ENCODE peak calls at places on chromosome 16, in four cellular contexts. Z, A, K and U are unnamed samples.

GRCh38 chr16:56576585-56577299 is 11.9 kb downstream of the MT4 start:
- DNase-seq in A (peak), K (peak), Z (peak), U (peak)

GRCh38 chr16:12753203-12754023 is 50.3 kb downstream of the CPPED1 start:
- DNase-seq in A (no peak), K (no peak), Z (no peak), U (no peak)

GRCh38 chr16:265002-265529 is 10.7 kb downstream of the RGS11 start:
- DNase-seq in K (no peak), Z (no peak), A (no peak), U (no peak)

GRCh38 chr16:21626659-21627277 is 25.6 kb downstream of the IGSF6 start:
- DNase-seq in A (peak), Z (no peak), K (peak), U (peak)

GRCh38 chr16:3458852-3459361 is 15.4 kb downstream of the NAA60 start:
- DNase-seq in A (no peak), Z (peak), K (no peak), U (no peak)

GRCh38 chr16:3101018-3101840 is 2.1 kb upstream of the ZSCAN10 start:
- DNase-seq in Z (peak), K (no peak), A (no peak), U (no peak)

GRCh38 chr16:55732496-55732895 is 76.7 kb downstream of the SLC6A2 start:
- DNase-seq in A (no peak), Z (no peak), K (no peak), U (no peak)

GRCh38 chr16:57257455-57258070 is 12.5 kb downstream of the ARL2BP start:
- DNase-seq in Z (no peak), A (no peak), K (no peak), U (no peak)

GRCh38 chr16:57998484-57998883 is 2.0 kb downstream of the ZNF319 start:
- DNase-seq in K (no peak), A (no peak), Z (no peak), U (no peak)

GRCh38 chr16:724188-725040 is 1.8 kb downstream of the CCDC78 start:
- DNase-seq in Z (no peak), K (no peak), A (no peak), U (no peak)

GRCh38 chr16:86740817-86741799 is 162.8 kb downstream of the FOXL1 start:
- DNase-seq in A (no peak), Z (no peak), K (peak), U (peak)

GRCh38 chr16:81483970-81484595 is 39.5 kb downstream of the CMIP start:
- DNase-seq in K (no peak), A (no peak), Z (no peak), U (no peak)

GRCh38 chr16:20867585-20867984 is 32.6 kb downstream of the DCUN1D3 start:
- DNase-seq in Z (no peak), K (no peak), A (no peak), U (no peak)

GRCh38 chr16:79580465-79581200 is 19.9 kb downstream of the MAF start:
- DNase-seq in Z (no peak), K (no peak), A (no peak), U (no peak)

GRCh38 chr16:53078765-53079484 is 24.1 kb downstream of the CHD9 start:
- DNase-seq in K (no peak), A (no peak), Z (no peak), U (no peak)

GRCh38 chr16:4661661-4662060 is 31.7 kb upstream of the NUDT16L1 start:
- DNase-seq in A (no peak), Z (no peak), K (no peak), U (no peak)

GRCh38 chr16:57013268-57013667 is 23.9 kb downstream of the NLRC5 start:
- DNase-seq in Z (no peak), K (no peak), A (peak), U (no peak)

GRCh38 chr16:49632111-49632797 is 223.7 kb downstream of the ZNF423 start:
- DNase-seq in K (no peak), A (no peak), Z (no peak), U (no peak)

GRCh38 chr16:679808-680624 is at the start of gene STUB1:
- DNase-seq in A (no peak), Z (peak), K (peak), U (no peak)

GRCh38 chr16:47142469-47143328 is 1.0 kb downstream of the NETO2 start:
- DNase-seq in A (no peak), Z (peak), K (no peak), U (no peak)

GRCh38 chr16:15538484-15538883 is 104.1 kb downstream of the BMERB1 start:
- DNase-seq in Z (no peak), K (no peak), A (no peak), U (no peak)

GRCh38 chr16:15542261-15542660 is 100.7 kb downstream of the MARF1 start:
- DNase-seq in A (no peak), Z (no peak), K (no peak), U (no peak)

GRCh38 chr16:15535772-15536171 is 101.4 kb downstream of the BMERB1 start:
- DNase-seq in K (no peak), A (no peak), Z (no peak), U (no peak)

GRCh38 chr16:15536813-15537212 is 102.4 kb downstream of the BMERB1 start:
- DNase-seq in A (no peak), Z (no peak), K (no peak), U (no peak)

DNA sequence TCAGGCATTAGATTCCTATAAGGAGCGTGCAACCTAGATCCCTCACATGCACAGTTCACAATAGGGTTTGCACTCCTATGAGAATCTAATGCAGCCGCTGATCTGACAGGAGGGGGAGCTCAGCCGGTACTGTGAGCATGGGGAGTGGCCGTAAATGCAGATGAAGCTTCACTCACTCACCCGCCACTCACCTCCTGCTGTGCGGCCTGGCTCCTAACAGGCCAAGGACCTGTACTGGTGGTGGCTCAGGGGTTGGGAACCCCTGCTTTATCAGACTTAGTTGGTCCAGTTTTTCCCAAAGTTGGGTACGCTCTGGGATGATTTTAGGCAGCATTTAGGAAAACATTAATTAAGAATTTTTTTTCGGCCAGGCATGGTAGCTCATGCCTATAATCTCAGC is 103.8 kb downstream of the MARF1 start:
- DNase-seq in A (no peak), Z (no peak), K (no peak), U (no peak)
- TF ChIP-seq CTCF in A (no peak), Z (no peak), K (no peak), U (no peak)

GRCh38 chr16:73054131-73054496 is 6.2 kb upstream of the ZFHX3 start:
- DNase-seq in Z (no peak), A (no peak), K (no peak), U (no peak)
- H3K4me3 ChIP-seq in Z (no peak), A (no peak), K (peak), U (no peak)

GRCh38 chr16:83911290-83911689 is 12.4 kb downstream of the MLYCD start:
- DNase-seq in A (no peak), K (no peak), Z (no peak), U (no peak)
- TF ChIP-seq CTCF in A (no peak), K (no peak), Z (no peak), U (no peak)

GRCh38 chr16:67396159-67396774 is 3.0 kb upstream of the TPPP3 start:
- DNase-seq in K (peak), A (no peak), Z (peak), U (peak)

GRCh38 chr16:67397812-67398545 is 4.7 kb upstream of the TPPP3 start:
- DNase-seq in A (no peak), K (no peak), Z (no peak), U (no peak)

GRCh38 chr16:67396775-67397450 is 3.6 kb upstream of the TPPP3 start:
- DNase-seq in A (no peak), Z (no peak), K (no peak), U (no peak)

GRCh38 chr16:67398546-67399217 is 5.4 kb upstream of the TPPP3 start:
- DNase-seq in A (no peak), Z (no peak), K (no peak), U (no peak)

GRCh38 chr16:67397451-67397801 is 4.1 kb upstream of the TPPP3 start:
- DNase-seq in K (no peak), Z (no peak), A (no peak), U (no peak)
- H3K4me3 ChIP-seq in K (no peak), Z (no peak), A (no peak), U (no peak)

GRCh38 chr16:69937465-69937951 is 13.6 kb upstream of the CLEC18A start:
- DNase-seq in A (no peak), Z (no peak), K (no peak), U (no peak)
- TF ChIP-seq CTCF in A (peak), Z (no peak), K (no peak), U (peak)

GRCh38 chr16:87952751-87953150 is 1.5 kb downstream of the BANP start:
- DNase-seq in Z (no peak), K (no peak), A (no peak), U (no peak)
- H3K4me3 ChIP-seq in Z (no peak), K (peak), A (no peak), U (peak)

DNA sequence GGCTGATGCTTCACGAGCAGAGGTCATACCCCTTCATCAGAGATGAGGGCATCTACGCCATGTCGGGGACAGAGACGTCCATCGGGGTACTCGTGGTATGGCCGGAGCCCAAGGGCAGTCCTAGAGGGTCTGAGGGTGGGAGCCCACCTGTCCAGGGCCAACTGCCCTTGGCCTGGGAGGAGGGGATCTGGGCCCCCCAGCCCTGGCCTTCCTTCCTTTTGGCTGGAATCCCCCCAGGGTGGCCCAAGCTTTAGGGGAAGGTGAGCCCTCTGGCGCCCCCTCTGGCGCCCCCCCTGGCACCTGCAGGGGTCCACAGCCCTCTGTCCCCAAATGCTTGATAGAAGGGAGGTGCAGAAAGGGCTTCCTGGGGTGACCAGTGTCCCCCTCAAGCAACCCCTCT is 69.3 kb downstream of the SCNN1B start:
- DNase-seq in K (no peak), A (no peak), Z (no peak), U (no peak)
- TF ChIP-seq CTCF in K (no peak), A (no peak), Z (no peak), U (peak)

GRCh38 chr16:2032285-2033056 is 5.8 kb downstream of the NHERF2 start:
- DNase-seq in K (no peak), Z (no peak), A (no peak), U (no peak)
- H3K4me3 ChIP-seq in K (peak), Z (no peak), A (peak), U (peak)

GRCh38 chr16:27511657-27512056 is 38.1 kb downstream of the GTF3C1 start:
- DNase-seq in A (no peak), Z (no peak), K (no peak), U (no peak)
- TF ChIP-seq CTCF in A (no peak), Z (no peak), K (no peak), U (no peak)